ENCODE peak calls at places on chromosomes 13 and 19, in five cellular contexts. Y is Panc1, L is sigmoid colon, D is stomach, C is prostate gland. G is an unnamed sample.

GRCh38 chr13:30290812-30291436 is 16.4 kb downstream of the KATNAL1 start:
- DNase-seq in Y (no peak), L (no peak), D (no peak), C (no peak), G (no peak)

GRCh38 chr13:22049384-22049783 is 378.5 kb downstream of the FGF9 start:
- DNase-seq in Y (no peak), L (no peak), D (no peak), C (no peak), G (no peak)

GRCh38 chr13:55999709-56000108 is 1141.0 kb upstream of the PRR20A start:
- DNase-seq in Y (no peak), L (no peak), D (no peak), C (no peak), G (no peak)

GRCh38 chr13:42420304-42420703 is 148.4 kb downstream of the AKAP11 start:
- DNase-seq in Y (no peak), L (no peak), D (no peak), C (no peak), G (no peak)

GRCh38 chr13:33286143-33286542 is 588 bp upstream of the STARD13 start:
- DNase-seq in Y (no peak), L (no peak), D (no peak), C (no peak), G (no peak)

GRCh38 chr19:53553865-53554791 is 16.2 kb downstream of the ZNF331 start:
- DNase-seq in Y (peak; percentile 51), L (peak; percentile 97), D (peak; percentile 90), C (peak; percentile 74), G (peak; percentile 97)

GRCh38 chr19:2330632-2331284 is 2.3 kb downstream of the SPPL2B start:
- DNase-seq in Y (no peak), L (no peak), D (peak; percentile 74), C (no peak), G (peak; percentile 48)

GRCh38 chr19:33132425-33132824 is 511 bp downstream of the WDR88 start:
- DNase-seq in Y (no peak), L (no peak), D (no peak), C (no peak), G (no peak)

GRCh38 chr13:93698016-93698613 is 471.5 kb downstream of the GPC6 start:
- DNase-seq in Y (no peak), L (no peak), D (no peak), C (no peak), G (no peak)

GRCh38 chr19:54160182-54160811 is 776 bp upstream of the LENG1 start:
- DNase-seq in Y (no peak), L (peak; percentile 74), D (no peak), C (no peak), G (no peak)

GRCh38 chr19:33350538-33351309 is 22.8 kb upstream of the CEBPG start:
- DNase-seq in Y (no peak), L (peak; percentile 78), D (no peak), C (peak; percentile 60), G (no peak)

GRCh38 chr13:60412909-60413616 is 16.0 kb downstream of the TDRD3 start:
- DNase-seq in Y (no peak), L (no peak), D (no peak), C (no peak), G (no peak)

GRCh38 chr13:29480893-29481525 is 114.5 kb downstream of the SLC7A1 start:
- DNase-seq in Y (no peak), L (no peak), D (no peak), C (no peak), G (no peak)

GRCh38 chr13:27359203-27359821 is 65.1 kb upstream of the GTF3A start:
- DNase-seq in Y (no peak), L (peak; percentile 83), D (peak; percentile 71), C (peak; percentile 53), G (no peak)

GRCh38 chr13:25046985-25047660 is 48.8 kb upstream of the PABPC3 start:
- DNase-seq in Y (no peak), L (no peak), D (no peak), C (no peak), G (peak; percentile 82)

GRCh38 chr13:43464578-43465264 is 322.1 kb downstream of the ENOX1 start:
- DNase-seq in Y (no peak), L (no peak), D (no peak), C (no peak), G (no peak)

GRCh38 chr13:99468971-99469545 is 32.2 kb upstream of the TM9SF2 start:
- DNase-seq in Y (no peak), L (no peak), D (no peak), C (no peak), G (no peak)

GRCh38 chr13:101779147-101779546 is 326.7 kb downstream of the ITGBL1 start:
- DNase-seq in Y (no peak), L (no peak), D (no peak), C (no peak), G (no peak)

GRCh38 chr13:25916119-25916518 is 135.7 kb downstream of the SHISA2 start:
- DNase-seq in Y (no peak), L (no peak), D (no peak), C (no peak), G (no peak)

GRCh38 chr13:20877902-20878301 is 24.6 kb downstream of the XPO4 start:
- DNase-seq in Y (no peak), L (no peak), D (no peak), C (no peak), G (no peak)

GRCh38 chr13:73722120-73722519 is 412.1 kb downstream of the KLF12 start:
- DNase-seq in Y (no peak), L (no peak), D (no peak), C (no peak), G (no peak)

GRCh38 chr19:39778763-39779162 is at the start of gene LEUTX:
- DNase-seq in Y (no peak), L (no peak), D (no peak), C (no peak), G (no peak)

GRCh38 chr13:78603240-78603947 is at the start of gene POU4F1:
- DNase-seq in Y (no peak), L (no peak), D (no peak), C (no peak), G (peak; percentile 48)

GRCh38 chr19:30447276-30447870 is 75.2 kb downstream of the ZNF536 start:
- DNase-seq in Y (no peak), L (no peak), D (no peak), C (no peak), G (no peak)

DNA sequence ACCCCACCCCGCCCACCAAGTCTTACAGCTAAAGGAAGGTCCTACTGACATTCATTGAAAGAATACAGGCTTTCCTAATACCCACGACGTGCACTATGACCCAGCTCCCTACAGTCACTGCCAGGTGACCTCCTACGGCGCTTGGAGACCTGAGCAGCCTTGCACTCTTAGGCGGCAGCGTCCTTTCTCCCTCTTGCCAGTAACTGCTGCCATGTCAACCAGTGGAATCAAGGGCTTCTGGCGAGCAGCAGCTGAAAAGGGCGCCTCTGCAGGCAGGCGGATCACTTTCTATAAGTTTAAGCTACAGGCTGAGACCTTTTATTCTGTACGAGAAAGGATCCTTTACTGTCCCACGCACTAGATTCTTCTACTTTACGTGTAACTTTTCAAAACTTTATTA is 2.0 kb downstream of the KCTD12 start:
- DNase-seq in Y (no peak), L (peak; percentile 78), D (peak; percentile 30), C (no peak), G (no peak)
- TF ChIP-seq POLR2AphosphoS5 in Y (no peak), L (peak; percentile 4), D (no peak), C (no peak), G (peak; percentile 26)

GRCh38 chr13:112734696-112735547 is 45.1 kb downstream of the ATP11A start:
- DNase-seq in Y (no peak), L (no peak), D (no peak), C (no peak), G (no peak)
- H3K27ac ChIP-seq in Y (no peak overlapping the region), L (no peak overlapping the region), D (no peak overlapping the region), C (no peak overlapping the region), G (no peak overlapping the region)

GRCh38 chr19:5131031-5131865 is 162.3 kb downstream of the KDM4B start:
- DNase-seq in Y (no peak), L (no peak), D (no peak), C (no peak), G (no peak)
- TF ChIP-seq POLR2AphosphoS5 in Y (no peak), L (no peak), D (no peak), C (no peak), G (no peak)

GRCh38 chr19:49458567-49458903 is 5.5 kb downstream of the ALDH16A1 start:
- DNase-seq in Y (no peak), L (no peak), D (no peak), C (no peak), G (no peak)
- H3K27ac ChIP-seq in Y (no peak overlapping the region), L (no peak overlapping the region), D (peak overlapping the region; percentile 58), C (no peak overlapping the region), G (peak overlapping the region; percentile 60)

GRCh38 chr19:21474671-21475181 is 30.7 kb upstream of the ZNF429 start:
- DNase-seq in Y (peak; percentile 46), L (peak; percentile 82), D (peak; percentile 75), C (peak; percentile 63), G (peak; percentile 95)
- TF ChIP-seq POLR2AphosphoS5 in Y (peak; percentile 79), L (no peak), D (no peak), C (peak; percentile 39), G (no peak)

DNA sequence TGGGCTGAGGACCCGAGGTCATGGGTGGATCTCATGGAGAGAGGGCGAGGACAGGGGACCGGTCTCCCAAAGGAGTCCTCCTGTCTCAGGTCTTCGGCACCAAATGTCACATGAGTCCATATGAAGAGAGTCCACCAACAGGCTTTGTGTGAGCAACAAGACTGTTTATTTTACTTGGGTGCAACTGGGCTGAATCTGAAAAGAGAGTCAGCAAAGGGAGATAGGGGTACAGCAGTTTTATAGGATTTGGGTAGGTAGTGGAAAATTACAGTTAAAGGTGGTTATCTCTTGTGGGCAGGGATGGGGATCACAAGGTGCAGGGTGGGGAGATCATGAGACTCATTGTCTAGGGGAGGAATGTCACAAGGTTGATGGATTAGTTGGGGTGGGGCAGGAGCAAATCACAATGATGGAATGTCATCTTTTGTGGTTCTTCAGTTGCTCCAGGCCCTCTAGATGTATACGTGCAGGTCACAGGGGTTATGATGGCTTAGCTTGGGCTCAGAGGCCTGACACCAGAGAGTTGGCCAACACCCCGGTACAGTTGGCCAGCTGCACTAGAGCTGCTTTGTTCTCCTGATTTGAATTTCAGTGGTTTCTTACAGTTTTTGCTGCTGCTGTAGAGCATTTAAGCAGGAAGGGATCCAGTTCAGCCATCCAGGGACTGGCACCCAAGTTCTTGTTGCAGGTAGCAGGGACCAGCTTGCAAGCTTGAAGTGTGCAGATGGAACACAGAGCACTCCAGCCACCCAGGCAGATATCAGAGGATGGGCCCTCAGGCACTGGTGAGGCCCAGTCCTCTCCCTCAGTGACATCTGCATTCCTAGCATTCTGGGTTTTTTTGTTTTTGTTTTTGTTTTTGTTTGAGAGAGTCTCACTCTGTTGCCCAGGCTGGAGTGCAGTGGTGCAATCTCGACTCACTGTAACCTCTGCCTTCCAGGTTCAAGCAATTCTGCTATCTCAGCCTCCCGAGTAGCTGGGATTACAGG is 26.4 kb upstream of the IGFL1 start:
- DNase-seq in Y (no peak), L (no peak), D (no peak), C (no peak), G (no peak)
- H3K27ac ChIP-seq in Y (no peak overlapping the region), L (no peak overlapping the region), D (no peak overlapping the region), C (no peak overlapping the region), G (no peak overlapping the region)

G was measured in upper lobe of left lung.